ENCODE peak calls at places on chromosome 6, in five cellular contexts. Y is PC-3, G is GM23338, Q is hepatocyte, J is neural progenitor cell. F is an unnamed sample.

GRCh38 chr6:169099411-169100202 is 154.0 kb downstream of the THBS2 start:
- DNase-seq in Y (peak), G (peak), Q (peak), J (peak), F (no peak)

GRCh38 chr6:53547166-53547814 is 2.4 kb upstream of the GCLC start:
- DNase-seq in Y (no peak), G (peak), Q (peak), J (peak), F (no peak)

GRCh38 chr6:10976571-10976970 is 67.5 kb downstream of the ELOVL2 start:
- DNase-seq in Y (peak), G (no peak), Q (no peak), J (no peak), F (no peak)

GRCh38 chr6:57259064-57259463 is 37.0 kb upstream of the RAB23 start:
- DNase-seq in Y (no peak), G (no peak), Q (no peak), J (no peak), F (no peak)

GRCh38 chr6:144725731-144726522 is 440.8 kb downstream of the UTRN start:
- DNase-seq in Y (peak), G (peak), Q (no peak), J (no peak), F (no peak)

GRCh38 chr6:81762132-81762531 is 9.7 kb upstream of the TENT5A start:
- DNase-seq in Y (no peak), G (no peak), Q (no peak), J (no peak), F (no peak)

GRCh38 chr6:27726620-27727023 is 185.6 kb downstream of the OR2B2 start:
- DNase-seq in Y (peak), G (peak), Q (no peak), J (no peak), F (no peak)

GRCh38 chr6:63571382-63571882 is 848 bp upstream of the LOC128125822 start:
- DNase-seq in Y (no peak), G (peak), Q (no peak), J (no peak), F (no peak)

GRCh38 chr6:157763129-157763893 is 59.7 kb upstream of the SNX9 start:
- DNase-seq in Y (peak), G (peak), Q (peak), J (no peak), F (no peak)

GRCh38 chr6:160455484-160456213 is 107.5 kb downstream of the SLC22A3 start:
- DNase-seq in Y (peak), G (peak), Q (peak), J (peak), F (peak)

GRCh38 chr6:148379481-148379880 is 36.8 kb downstream of the SASH1 start:
- DNase-seq in Y (no peak), G (no peak), Q (no peak), J (no peak), F (no peak)

GRCh38 chr6:44475779-44476434 is 88.4 kb downstream of the CDC5L start:
- DNase-seq in Y (peak), G (peak), Q (peak), J (peak), F (peak)

GRCh38 chr6:87283461-87283860 is 38.9 kb upstream of the SMIM8 start:
- DNase-seq in Y (no peak), G (no peak), Q (no peak), J (no peak), F (no peak)

GRCh38 chr6:15148356-15149058 is 97.4 kb upstream of the JARID2 start:
- DNase-seq in Y (peak), G (peak), Q (peak), J (peak), F (no peak)

GRCh38 chr6:36129889-36130671 is at the start of gene MAPK13:
- DNase-seq in Y (peak), G (peak), Q (peak), J (peak), F (no peak)

GRCh38 chr6:144264270-144265060 is 20.7 kb upstream of the UTRN start:
- DNase-seq in Y (peak), G (peak), Q (peak), J (peak), F (no peak)

GRCh38 chr6:55456016-55456415 is 123.0 kb downstream of the HMGCLL1 start:
- DNase-seq in Y (no peak), G (no peak), Q (no peak), J (no peak), F (no peak)

GRCh38 chr6:136230219-136230980 is 19.7 kb downstream of the MTFR2 start:
- DNase-seq in Y (no peak), G (no peak), Q (no peak), J (no peak), F (no peak)

GRCh38 chr6:43468748-43469681 is 8.4 kb upstream of the TJAP1 start:
- DNase-seq in Y (no peak), G (peak), Q (no peak), J (peak), F (no peak)

GRCh38 chr6:89385846-89386245 is 26.2 kb downstream of the RRAGD start:
- DNase-seq in Y (no peak), G (no peak), Q (no peak), J (no peak), F (peak)

GRCh38 chr6:163745566-163746400 is 331.3 kb downstream of the QKI start:
- DNase-seq in Y (peak), G (no peak), Q (peak), J (peak), F (no peak)

GRCh38 chr6:2462831-2463230 is 217.4 kb upstream of the GMDS start:
- DNase-seq in Y (no peak), G (no peak), Q (no peak), J (no peak), F (no peak)

GRCh38 chr6:2970034-2970685 is 1.2 kb downstream of the SERPINB6 start:
- DNase-seq in Y (no peak), G (no peak), Q (no peak), J (peak), F (no peak)

GRCh38 chr6:72748759-72749158 is 126.9 kb downstream of the KCNQ5 start:
- DNase-seq in Y (peak), G (no peak), Q (no peak), J (no peak), F (no peak)

GRCh38 chr6:41200296-41200900 is 551 bp downstream of the TREML2 start:
- DNase-seq in Y (no peak), G (peak), Q (no peak), J (no peak), F (peak)

GRCh38 chr6:11854418-11855165 is 76.0 kb upstream of the ADTRP start:
- DNase-seq in Y (peak), G (no peak), Q (peak), J (no peak), F (no peak)

GRCh38 chr6:44044154-44044539 is 83.1 kb downstream of the MRPL14 start:
- DNase-seq in Y (no peak), G (no peak), Q (no peak), J (no peak), F (no peak)

GRCh38 chr6:87182321-87182720 is 27.0 kb downstream of the ZNF292 start:
- DNase-seq in Y (no peak), G (no peak), Q (no peak), J (no peak), F (no peak)

GRCh38 chr6:112298021-112298745 is 43.8 kb upstream of the LAMA4 start:
- DNase-seq in Y (peak), G (no peak), Q (peak), J (no peak), F (no peak)

GRCh38 chr6:118307581-118307980 is 240.5 kb upstream of the PLN start:
- DNase-seq in Y (no peak), G (no peak), Q (no peak), J (no peak), F (no peak)

GRCh38 chr6:21188505-21189223 is 404.9 kb upstream of the SOX4 start:
- DNase-seq in Y (no peak), G (no peak), Q (no peak), J (no peak), F (peak)

GRCh38 chr6:53411451-53411850 is 62.7 kb upstream of the ELOVL5 start:
- DNase-seq in Y (peak), G (peak), Q (peak), J (peak), F (no peak)

GRCh38 chr6:27205375-27206278 is 41.9 kb upstream of the PRSS16 start:
- DNase-seq in Y (no peak), G (peak), Q (peak), J (peak), F (no peak)

GRCh38 chr6:35017461-35018183 is 123.5 kb downstream of the TCP11 start:
- DNase-seq in Y (no peak), G (no peak), Q (no peak), J (no peak), F (no peak)

GRCh38 chr6:143955971-143956370 is 52.1 kb downstream of the PLAGL1 start:
- DNase-seq in Y (peak), G (no peak), Q (no peak), J (no peak), F (no peak)

GRCh38 chr6:155328539-155329459 is 14.5 kb upstream of the TFB1M start:
- DNase-seq in Y (peak), G (no peak), Q (peak), J (no peak), F (no peak)

GRCh38 chr6:129621252-129621651 is 88.7 kb downstream of the ARHGAP18 start:
- DNase-seq in Y (peak), G (no peak), Q (no peak), J (no peak), F (peak)

GRCh38 chr6:46262928-46263708 is 92.3 kb upstream of the ENPP5 start:
- DNase-seq in Y (no peak), G (no peak), Q (no peak), J (no peak), F (no peak)
- TF ChIP-seq EZH2phosphoT487 in Y (no peak), G (no peak), Q (no peak), J (no peak), F (no peak)

GRCh38 chr6:105872244-105872643 is 213.9 kb upstream of the PRDM1 start:
- DNase-seq in Y (no peak), G (no peak), Q (no peak), J (no peak), F (no peak)
- H3K27ac ChIP-seq in Y (no peak), G (no peak), Q (no peak), J (no peak), F (no peak)

GRCh38 chr6:137950581-137950980 is 83.5 kb downstream of the TNFAIP3 start:
- DNase-seq in Y (no peak), G (no peak), Q (no peak), J (no peak), F (peak)

GRCh38 chr6:137954253-137954652 is 87.2 kb downstream of the TNFAIP3 start:
- DNase-seq in Y (no peak), G (no peak), Q (no peak), J (no peak), F (no peak)

GRCh38 chr6:137949686-137950390 is 82.8 kb downstream of the TNFAIP3 start:
- DNase-seq in Y (no peak), G (no peak), Q (no peak), J (no peak), F (peak)

GRCh38 chr6:137952247-137952646 is 85.2 kb downstream of the TNFAIP3 start:
- DNase-seq in Y (no peak), G (no peak), Q (no peak), J (no peak), F (no peak)

GRCh38 chr6:137951064-137951597 is 84.1 kb downstream of the TNFAIP3 start:
- DNase-seq in Y (no peak), G (no peak), Q (no peak), J (no peak), F (peak)
- TF ChIP-seq CTCF in Y (no peak), G (peak), Q (no peak), J (no peak), F (peak)

DNA sequence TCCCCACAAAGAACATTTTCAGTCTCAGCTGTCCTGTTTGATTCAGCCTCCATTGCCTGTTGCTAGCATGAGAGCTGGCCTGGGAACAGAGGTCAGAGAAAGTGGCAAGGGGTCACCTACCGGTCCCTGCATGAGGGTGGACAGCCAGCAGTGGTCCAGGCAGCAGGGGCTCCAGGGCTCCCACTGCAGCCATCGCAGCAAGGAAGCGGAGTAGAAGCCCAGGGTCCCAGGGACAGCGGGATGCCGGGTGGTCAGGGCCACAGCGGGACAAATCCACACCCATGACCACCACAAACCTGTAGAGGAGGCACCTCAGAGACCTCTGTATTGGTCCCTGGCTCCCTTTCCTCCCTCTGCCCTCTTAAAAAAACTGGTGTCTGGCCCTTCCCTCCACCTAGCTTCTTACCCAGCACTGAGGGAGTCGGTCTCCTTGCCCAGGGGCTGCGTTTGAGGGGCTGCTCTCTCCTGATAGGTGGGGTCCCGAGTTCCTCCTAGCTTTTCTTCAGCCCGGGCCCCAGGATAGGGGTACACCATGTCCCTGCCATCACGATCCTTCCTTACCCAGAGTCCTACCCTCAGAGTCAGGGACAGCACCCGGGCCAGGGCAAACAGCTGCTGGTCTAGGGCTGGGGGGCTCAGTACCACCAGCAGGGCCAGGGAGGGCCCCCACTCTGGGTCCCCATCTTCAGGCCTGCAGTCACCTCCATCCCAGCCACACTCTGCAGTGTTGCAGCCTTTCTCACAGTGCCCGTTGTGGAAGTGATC is 8.4 kb upstream of the GPSM3 start:
- DNase-seq in Y (no peak), G (no peak), Q (no peak), J (no peak), F (no peak)
- TF ChIP-seq EZH2phosphoT487 in Y (no peak), G (no peak), Q (no peak), J (no peak), F (no peak)

GRCh38 chr6:139973602-139974373 is 599.3 kb upstream of the CITED2 start:
- DNase-seq in Y (no peak), G (no peak), Q (no peak), J (no peak), F (no peak)
- H3K27ac ChIP-seq in Y (no peak), G (no peak), Q (peak), J (no peak), F (no peak)

F was measured in OCI-LY7.